ENCODE peak calls at places on chromosomes 1 and 21, in seven cellular contexts. M is neural progenitor cell, F is mesenchymal stem cell, V is colonic mucosa, I is fibroblast of lung, P is Karpas-422, B is H9. N is an unnamed sample.

GRCh38 chr1:59892836-59893811 is 33.4 kb downstream of the CYP2J2 start:
- DNase-seq in P (no peak), F (no peak), V (peak; percentile 57), B (no peak), M (no peak), I (no peak), N (no peak)

GRCh38 chr1:109823543-109824348 is 60.0 kb upstream of the EPS8L3 start:
- DNase-seq in M (no peak), I (peak; percentile 61), F (peak; percentile 61), P (no peak), V (peak; percentile 50), B (no peak), N (peak; percentile 64)

GRCh38 chr21:39444406-39445145 is 1.0 kb downstream of the LCA5L start:
- DNase-seq in I (peak; percentile 22), P (no peak), M (peak; percentile 64), F (peak; percentile 84), B (no peak), V (no peak), N (peak; percentile 57)

GRCh38 chr1:227170361-227171166 is 147.7 kb downstream of the CDC42BPA start:
- DNase-seq in I (no peak), V (no peak), F (no peak), M (no peak), B (no peak), P (no peak), N (no peak)

GRCh38 chr1:162882248-162882666 is 21.3 kb upstream of the CCDC190 start:
- DNase-seq in F (no peak), P (no peak), B (no peak), V (no peak), M (no peak), I (no peak), N (no peak)

GRCh38 chr21:39518055-39518844 is 66.5 kb downstream of the SH3BGR start:
- DNase-seq in V (peak; percentile 60), F (peak; percentile 58), I (peak; percentile 52), M (peak; percentile 91), P (peak; percentile 93), B (peak; percentile 84), N (peak; percentile 90)

GRCh38 chr1:48223372-48224081 is 1.0 kb downstream of the SLC5A9 start:
- DNase-seq in B (no peak), F (no peak), P (no peak), M (no peak), I (no peak), V (no peak), N (no peak)

GRCh38 chr1:220915954-220916353 is 36.7 kb downstream of the HLX start:
- DNase-seq in P (no peak), I (no peak), V (no peak), B (no peak), F (no peak), M (no peak), N (no peak)

GRCh38 chr1:218665216-218665615 is 320.1 kb downstream of the TGFB2 start:
- DNase-seq in V (peak; percentile 22), F (peak; percentile 33), B (no peak), I (peak; percentile 73), M (no peak), P (peak; percentile 42), N (no peak)

GRCh38 chr1:12555411-12556367 is 62.3 kb downstream of the DHRS3 start:
- DNase-seq in M (no peak), P (no peak), F (no peak), I (no peak), B (no peak), V (no peak), N (no peak)

GRCh38 chr1:107767156-107767582 is 197.8 kb downstream of the VAV3 start:
- DNase-seq in F (no peak), B (no peak), P (no peak), V (no peak), M (no peak), I (no peak), N (no peak)

GRCh38 chr1:50735443-50735842 is 224.6 kb downstream of the FAF1 start:
- DNase-seq in P (peak; percentile 73), I (peak; percentile 53), B (no peak), F (peak; percentile 38), V (no peak), M (peak; percentile 18), N (no peak)

GRCh38 chr1:206472454-206472853 is 2.2 kb downstream of the IKBKE start:
- DNase-seq in F (peak; percentile 94), V (no peak), B (peak; percentile 52), P (no peak), M (peak; percentile 42), I (peak; percentile 75), N (peak; percentile 74)

GRCh38 chr1:23057301-23057700 is 38.0 kb downstream of the KDM1A start:
- DNase-seq in F (no peak), V (no peak), M (no peak), I (no peak), B (no peak), P (no peak), N (no peak)

GRCh38 chr1:31199924-31200323 is 39.8 kb downstream of the NKAIN1 start:
- DNase-seq in F (no peak), B (no peak), I (no peak), M (no peak), V (no peak), P (no peak), N (no peak)

GRCh38 chr1:31199301-31199790 is 40.3 kb downstream of the NKAIN1 start:
- DNase-seq in V (no peak), P (no peak), F (no peak), B (no peak), M (peak; percentile 50), I (no peak), N (no peak)

GRCh38 chr1:31198150-31198549 is 41.5 kb downstream of the NKAIN1 start:
- DNase-seq in V (no peak), P (no peak), I (no peak), M (no peak), F (no peak), B (no peak), N (no peak)

GRCh38 chr1:31196685-31197084 is 43.0 kb downstream of the NKAIN1 start:
- DNase-seq in P (no peak), M (no peak), I (peak; percentile 19), B (no peak), F (no peak), V (no peak), N (no peak)

DNA sequence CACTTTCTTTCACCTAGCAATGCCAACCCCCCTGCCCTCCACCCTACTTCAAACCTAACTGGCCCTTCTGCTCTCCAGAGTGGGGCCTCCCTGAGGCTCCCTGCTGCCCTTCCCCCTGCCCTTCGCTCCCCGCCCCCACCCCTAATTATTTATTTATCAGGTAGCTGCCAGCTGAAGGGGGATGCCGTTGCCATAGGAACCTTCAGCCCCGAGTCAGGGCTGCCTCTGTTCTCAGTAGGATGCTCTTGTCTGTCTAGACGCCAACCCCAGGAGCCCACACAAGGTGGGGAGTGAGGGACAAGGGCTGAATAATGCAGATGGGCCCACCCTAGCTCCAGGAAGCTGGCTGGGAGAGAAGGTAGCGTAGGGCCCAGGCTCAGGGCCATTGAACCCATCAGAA is 41.1 kb downstream of the NKAIN1 start:
- DNase-seq in B (no peak), V (no peak), P (no peak), F (no peak), M (peak; percentile 42), I (no peak), N (no peak)
- H3K27ac ChIP-seq in B (no peak overlapping the region), V (no peak overlapping the region), P (no peak overlapping the region), F (no peak overlapping the region), M (no peak overlapping the region), I (no peak overlapping the region), N (peak overlapping the region; percentile 97)

DNA sequence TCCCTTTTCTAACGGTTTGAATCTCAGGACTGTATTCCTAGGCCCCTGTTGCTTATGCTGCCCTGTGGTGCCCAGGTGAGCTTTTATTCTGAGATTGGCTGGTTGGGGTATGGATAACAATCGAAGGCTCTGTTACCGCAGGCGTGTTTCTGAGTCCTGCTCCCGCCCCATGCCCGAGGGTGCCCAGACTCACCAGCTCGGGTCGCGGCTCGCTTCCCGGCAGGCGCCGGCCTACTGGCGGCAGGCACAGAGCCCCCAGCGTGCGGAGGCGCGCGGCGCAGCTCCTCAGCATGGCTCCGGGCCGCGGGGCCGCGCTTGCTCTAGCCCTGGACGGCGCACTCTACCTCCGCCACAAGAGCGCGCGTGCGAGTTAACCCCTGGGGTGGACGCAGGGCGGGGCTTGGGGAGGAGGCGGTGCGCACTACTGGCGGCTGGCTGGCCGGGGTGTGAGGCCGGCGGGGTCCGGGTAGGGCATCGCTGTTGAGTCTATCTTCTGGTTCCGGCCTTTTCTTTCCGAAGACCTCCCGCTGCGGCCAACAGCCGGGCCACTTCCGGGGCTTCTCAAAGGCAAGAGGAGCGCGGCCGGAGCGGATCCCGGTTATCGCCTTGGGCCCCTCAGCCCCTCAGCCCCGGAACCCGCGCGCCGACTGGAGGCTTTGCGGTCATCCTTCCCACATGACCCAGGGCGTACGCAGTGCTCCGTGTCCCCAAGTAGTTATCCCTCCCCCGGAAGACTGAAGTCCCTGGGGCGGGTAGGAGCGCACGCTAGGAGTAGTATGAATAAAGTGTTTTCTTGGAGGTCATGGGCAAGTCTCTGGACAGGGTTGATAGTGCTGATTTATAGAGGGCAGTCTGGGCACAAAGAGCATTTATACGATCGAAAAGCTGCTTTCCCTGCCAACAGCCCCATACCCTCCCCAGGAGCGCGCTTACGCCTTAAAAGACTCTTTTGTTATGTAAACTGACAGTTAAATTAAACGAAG is at the start of gene THEM4:
- DNase-seq in B (peak; percentile 98), F (peak; percentile 95), V (peak; percentile 98), M (peak; percentile 97), I (peak; percentile 96), P (peak; percentile 99), N (peak; percentile 99)
- H3K9ac ChIP-seq in B (peak within 1 kb of the TSS; percentile 82), F (peak within 1 kb of the TSS; percentile 99), V (peak within 1 kb of the TSS; percentile 82), M (peak within 1 kb of the TSS; percentile 42), I (peak within 1 kb of the TSS; percentile 78), P (peak within 1 kb of the TSS; percentile 83), N (peak within 1 kb of the TSS; percentile 75)

GRCh38 chr1:183757061-183757460 is 47.9 kb upstream of the RGL1 start:
- DNase-seq in F (peak; percentile 59), V (no peak), B (no peak), M (no peak), I (peak; percentile 53), P (no peak), N (no peak)

GRCh38 chr1:183758913-183759312 is 46.0 kb upstream of the RGL1 start:
- DNase-seq in B (no peak), P (no peak), F (no peak), M (no peak), I (no peak), V (no peak), N (no peak)

GRCh38 chr1:183753464-183753891 is 51.4 kb upstream of the RGL1 start:
- DNase-seq in B (no peak), F (no peak), M (no peak), V (no peak), I (no peak), P (no peak), N (no peak)
- H3K9me3 ChIP-seq in B (no peaks in the 10 kb centered on the region), F (no peaks in the 10 kb centered on the region), M (no peaks in the 10 kb centered on the region), V (no peaks in the 10 kb centered on the region), I (no peaks in the 10 kb centered on the region), P (no peaks in the 10 kb centered on the region), N (peaks cover 21% of the 10 kb centered on the region)

GRCh38 chr1:8061210-8061609 is 35.1 kb upstream of the ERRFI1 start:
- DNase-seq in I (peak; percentile 96), F (peak; percentile 96), M (no peak), P (no peak), B (no peak), V (peak; percentile 55), N (no peak)

GRCh38 chr1:8062861-8063260 is 36.8 kb upstream of the ERRFI1 start:
- DNase-seq in V (no peak), P (no peak), B (no peak), I (no peak), F (no peak), M (no peak), N (no peak)

GRCh38 chr1:8063298-8064068 is 37.4 kb upstream of the ERRFI1 start:
- DNase-seq in V (no peak), P (no peak), F (peak; percentile 40), I (no peak), M (peak; percentile 56), B (no peak), N (no peak)

GRCh38 chr1:8059161-8059622 is 33.1 kb upstream of the ERRFI1 start:
- DNase-seq in M (no peak), F (peak; percentile 75), B (no peak), P (no peak), V (no peak), I (peak; percentile 94), N (no peak)

GRCh38 chr1:8061673-8062386 is 35.7 kb upstream of the ERRFI1 start:
- DNase-seq in I (peak; percentile 49), P (no peak), B (no peak), F (peak; percentile 71), V (no peak), M (no peak), N (no peak)
- H3K27ac ChIP-seq in I (peak overlapping the region; percentile 78), P (no peak overlapping the region), B (no peak overlapping the region), F (peak overlapping the region; percentile 69), V (peak overlapping the region; percentile 35), M (no peak overlapping the region), N (no peak overlapping the region)